ENCODE peak calls at places on chromosome 9, in six cellular contexts. One of them, this sample, is unnamed.

GRCh38 chr9:136284951-136285350 is 18.9 kb downstream of the CCDC187 start:
- DNase-seq in brain microvascular endothelial cell: no peak
- DNase-seq in DMS 273 treated with DMSO at 0.1 percent for 48 hours: no peak
- DNase-seq in effector CD4-positive, alpha-beta T cell: no peak
- DNase-seq in glutamatergic neuron: no peak
- DNase-seq in NCI-H524: no peak
- DNase-seq in this sample: no peak

GRCh38 chr9:113503613-113504230 is 40.2 kb downstream of the RGS3 start:
- DNase-seq in DMS 273 treated with DMSO at 0.1 percent for 48 hours: no peak
- DNase-seq in brain microvascular endothelial cell: no peak
- DNase-seq in glutamatergic neuron: no peak
- DNase-seq in effector CD4-positive, alpha-beta T cell: no peak
- DNase-seq in NCI-H524: no peak
- DNase-seq in this sample: no peak

GRCh38 chr9:114276908-114277821 is 45.7 kb upstream of the ORM1 start:
- DNase-seq in DMS 273 treated with DMSO at 0.1 percent for 48 hours: no peak
- DNase-seq in NCI-H524: no peak
- DNase-seq in effector CD4-positive, alpha-beta T cell: no peak
- DNase-seq in brain microvascular endothelial cell: peak
- DNase-seq in glutamatergic neuron: peak
- DNase-seq in this sample: no peak

GRCh38 chr9:36099718-36100117 is 36.8 kb upstream of the GLIPR2 start:
- DNase-seq in brain microvascular endothelial cell: no peak
- DNase-seq in DMS 273 treated with DMSO at 0.1 percent for 48 hours: no peak
- DNase-seq in effector CD4-positive, alpha-beta T cell: no peak
- DNase-seq in NCI-H524: no peak
- DNase-seq in glutamatergic neuron: no peak
- DNase-seq in this sample: no peak

GRCh38 chr9:37329576-37329975 is 92.9 kb upstream of the GRHPR start:
- DNase-seq in glutamatergic neuron: no peak
- DNase-seq in effector CD4-positive, alpha-beta T cell: no peak
- DNase-seq in DMS 273 treated with DMSO at 0.1 percent for 48 hours: no peak
- DNase-seq in NCI-H524: no peak
- DNase-seq in brain microvascular endothelial cell: peak
- DNase-seq in this sample: no peak

GRCh38 chr9:123522921-123523320 is 166.9 kb downstream of the CRB2 start:
- DNase-seq in effector CD4-positive, alpha-beta T cell: no peak
- DNase-seq in NCI-H524: peak
- DNase-seq in DMS 273 treated with DMSO at 0.1 percent for 48 hours: no peak
- DNase-seq in glutamatergic neuron: no peak
- DNase-seq in brain microvascular endothelial cell: no peak
- DNase-seq in this sample: no peak

GRCh38 chr9:122162415-122162814 is 2.7 kb downstream of the MORN5 start:
- DNase-seq in glutamatergic neuron: no peak
- DNase-seq in NCI-H524: no peak
- DNase-seq in brain microvascular endothelial cell: no peak
- DNase-seq in effector CD4-positive, alpha-beta T cell: no peak
- DNase-seq in DMS 273 treated with DMSO at 0.1 percent for 48 hours: no peak
- DNase-seq in this sample: no peak

GRCh38 chr9:87683751-87684626 is 41.9 kb upstream of the CTSL start:
- DNase-seq in brain microvascular endothelial cell: no peak
- DNase-seq in glutamatergic neuron: no peak
- DNase-seq in effector CD4-positive, alpha-beta T cell: no peak
- DNase-seq in DMS 273 treated with DMSO at 0.1 percent for 48 hours: no peak
- DNase-seq in NCI-H524: no peak
- DNase-seq in this sample: no peak

GRCh38 chr9:75803130-75803529 is 87.3 kb upstream of the PCSK5 start:
- DNase-seq in brain microvascular endothelial cell: peak
- DNase-seq in NCI-H524: no peak
- DNase-seq in effector CD4-positive, alpha-beta T cell: no peak
- DNase-seq in glutamatergic neuron: no peak
- DNase-seq in DMS 273 treated with DMSO at 0.1 percent for 48 hours: no peak
- DNase-seq in this sample: no peak

GRCh38 chr9:129336601-129337286 is 158.7 kb upstream of the IER5L start:
- DNase-seq in NCI-H524: no peak
- DNase-seq in effector CD4-positive, alpha-beta T cell: peak
- DNase-seq in DMS 273 treated with DMSO at 0.1 percent for 48 hours: no peak
- DNase-seq in brain microvascular endothelial cell: no peak
- DNase-seq in glutamatergic neuron: peak
- DNase-seq in this sample: peak

GRCh38 chr9:105150991-105151685 is 93.3 kb upstream of the SLC44A1 start:
- DNase-seq in DMS 273 treated with DMSO at 0.1 percent for 48 hours: no peak
- DNase-seq in glutamatergic neuron: no peak
- DNase-seq in effector CD4-positive, alpha-beta T cell: no peak
- DNase-seq in NCI-H524: no peak
- DNase-seq in brain microvascular endothelial cell: peak
- DNase-seq in this sample: no peak

GRCh38 chr9:77759391-77759790 is 111.3 kb upstream of the GNA14 start:
- DNase-seq in brain microvascular endothelial cell: no peak
- DNase-seq in effector CD4-positive, alpha-beta T cell: no peak
- DNase-seq in glutamatergic neuron: no peak
- DNase-seq in DMS 273 treated with DMSO at 0.1 percent for 48 hours: no peak
- DNase-seq in NCI-H524: no peak
- DNase-seq in this sample: no peak

GRCh38 chr9:122281368-122281767 is 16.7 kb downstream of the MRRF start:
- DNase-seq in NCI-H524: no peak
- DNase-seq in brain microvascular endothelial cell: no peak
- DNase-seq in DMS 273 treated with DMSO at 0.1 percent for 48 hours: no peak
- DNase-seq in glutamatergic neuron: no peak
- DNase-seq in effector CD4-positive, alpha-beta T cell: no peak
- DNase-seq in this sample: no peak

GRCh38 chr9:92635760-92636159 is 34.2 kb downstream of the IPPK start:
- DNase-seq in glutamatergic neuron: no peak
- DNase-seq in brain microvascular endothelial cell: no peak
- DNase-seq in NCI-H524: no peak
- DNase-seq in DMS 273 treated with DMSO at 0.1 percent for 48 hours: no peak
- DNase-seq in effector CD4-positive, alpha-beta T cell: no peak
- DNase-seq in this sample: no peak

GRCh38 chr9:133257398-133258053 is 17.5 kb downstream of the ABO start:
- DNase-seq in brain microvascular endothelial cell: no peak
- DNase-seq in DMS 273 treated with DMSO at 0.1 percent for 48 hours: no peak
- DNase-seq in NCI-H524: no peak
- DNase-seq in effector CD4-positive, alpha-beta T cell: no peak
- DNase-seq in glutamatergic neuron: no peak
- DNase-seq in this sample: no peak

GRCh38 chr9:22446950-22447606 is 454 bp downstream of the DMRTA1 start:
- DNase-seq in DMS 273 treated with DMSO at 0.1 percent for 48 hours: peak
- DNase-seq in effector CD4-positive, alpha-beta T cell: no peak
- DNase-seq in NCI-H524: peak
- DNase-seq in brain microvascular endothelial cell: peak
- DNase-seq in glutamatergic neuron: peak
- DNase-seq in this sample: peak

This sample was measured in stimulated activated CD4-positive, alpha-beta T cell treated with anti-CD3 and anti-CD28 coated beads, Interleukin-4, amount 100 ng/mL, for 4 hours.